ENCODE peak calls at places on chromosomes 4 and X, in four cellular contexts. G is CD4-positive, alpha-beta T cell; L is IMR-90; C is heart right ventricle. O is an unnamed sample. For H3K9me3, the result is how much of the 10 kb centered on the place peaks cover.

GRCh38 chr4:177427097-177427665 is 15.1 kb downstream of the AGA start:
- DNase-seq in L (peak), C (no peak), G (no peak), O (no peak)

GRCh38 chrX:22351966-22352365 is 79.3 kb downstream of the CBLL2 start:
- DNase-seq in C (no peak), G (no peak), L (no peak), O (no peak)

GRCh38 chr4:112514079-112514448 is 1.9 kb downstream of the NEUROG2 start:
- DNase-seq in G (no peak), C (no peak), L (no peak), O (no peak)

GRCh38 chr4:89203902-89204301 is 92.6 kb downstream of the TIGD2 start:
- DNase-seq in G (no peak), C (no peak), L (no peak), O (no peak)

GRCh38 chrX:150573702-150574101 is 5.3 kb downstream of the MTM1 start:
- DNase-seq in L (no peak), G (no peak), C (no peak), O (no peak)

GRCh38 chrX:56813318-56813837 is 84.3 kb downstream of the NBDY start:
- DNase-seq in G (peak), L (peak), C (no peak), O (no peak)

GRCh38 chr4:178665916-178666315 is 1223.7 kb upstream of the AGA start:
- DNase-seq in L (no peak), C (no peak), G (no peak), O (no peak)

GRCh38 chr4:38949416-38950051 is 81.9 kb downstream of the FAM114A1 start:
- DNase-seq in L (peak), C (no peak), G (peak), O (no peak)

GRCh38 chrX:86148024-86148511 is at the start of gene DACH2:
- DNase-seq in G (no peak), C (peak), L (peak), O (no peak)

GRCh38 chr4:110540606-110541440 is 64.9 kb downstream of the ENPEP start:
- DNase-seq in G (no peak), C (no peak), L (peak), O (no peak)

GRCh38 chr4:127668770-127669169 is 36.0 kb downstream of the INTU start:
- DNase-seq in L (peak), C (no peak), G (no peak), O (no peak)

GRCh38 chrX:18886005-18886343 is 97.9 kb downstream of the PHKA2 start:
- DNase-seq in L (no peak), G (no peak), C (no peak), O (no peak)

GRCh38 chrX:111375747-111376146 is 36.2 kb downstream of the DCX start:
- DNase-seq in L (no peak), C (no peak), G (no peak), O (no peak)

GRCh38 chr4:77153016-77153415 is 4.0 kb upstream of the CCNG2 start:
- DNase-seq in C (no peak), G (no peak), L (no peak), O (no peak)

GRCh38 chrX:150935466-150935865 is 37.0 kb upstream of the CD99L2 start:
- DNase-seq in L (peak), C (no peak), G (no peak), O (no peak)

GRCh38 chr4:2066571-2067445 is 7.7 kb downstream of the NAT8L start:
- DNase-seq in G (no peak), C (no peak), L (no peak), O (no peak)

GRCh38 chr4:70591955-70592582 is at the start of gene AMBN:
- DNase-seq in L (no peak), C (no peak), G (no peak), O (no peak)

GRCh38 chrX:66021407-66021757 is 18.5 kb downstream of the VSIG4 start:
- DNase-seq in L (no peak), G (no peak), C (no peak), O (no peak)

GRCh38 chrX:66018585-66019309 is 21.1 kb downstream of the VSIG4 start:
- DNase-seq in C (no peak), L (no peak), G (no peak), O (no peak)

GRCh38 chrX:66020578-66021406 is 19.1 kb downstream of the VSIG4 start:
- DNase-seq in C (no peak), L (no peak), G (no peak), O (no peak)

GRCh38 chrX:66019310-66019652 is 20.6 kb downstream of the VSIG4 start:
- DNase-seq in L (no peak), G (no peak), C (no peak), O (no peak)

DNA sequence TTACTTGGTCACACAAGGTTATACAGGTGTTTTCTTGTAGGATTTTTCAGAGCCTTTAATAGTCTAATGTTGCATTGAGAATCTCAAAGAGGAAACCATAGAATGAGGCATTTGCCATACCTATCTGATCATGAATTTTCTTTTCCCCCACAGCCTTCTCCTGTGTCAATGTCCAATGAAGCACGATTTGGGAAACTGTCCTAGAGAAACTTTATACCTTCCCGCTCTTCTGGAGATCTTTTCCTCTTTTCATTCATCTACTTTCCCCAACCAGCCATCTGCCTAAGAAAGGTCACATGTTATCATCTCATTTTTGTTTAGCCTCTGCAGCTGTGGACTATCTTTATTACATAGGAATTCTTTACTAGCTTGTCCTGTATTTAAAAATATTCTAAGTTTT is 19.9 kb downstream of the VSIG4 start:
- DNase-seq in G (no peak), L (no peak), C (no peak), O (no peak)
- H3K9me3 ChIP-seq in G (under half), L (under half), C (under half), O (under half)

DNA sequence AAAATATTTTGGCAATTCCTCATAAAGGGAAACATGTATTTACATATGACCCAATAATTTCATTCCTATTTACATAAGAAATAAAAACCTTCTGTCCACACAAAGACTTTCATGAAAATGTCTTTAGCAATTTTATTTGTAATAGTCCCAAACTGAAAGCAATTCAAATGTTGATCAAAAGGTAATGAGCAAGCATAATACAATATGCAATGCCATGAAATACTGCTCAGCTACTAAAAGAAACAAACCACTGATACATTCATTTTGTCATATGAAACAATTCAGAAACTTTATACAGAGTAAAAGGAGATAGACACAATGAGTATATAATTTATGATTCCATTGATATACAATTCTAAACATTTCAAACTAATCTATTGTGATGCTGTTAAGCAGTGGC is 335.8 kb downstream of the GASK1B start:
- DNase-seq in C (no peak), L (no peak), G (no peak), O (no peak)
- H3K9me3 ChIP-seq in C (under half), L (under half), G (under half), O (under half)

GRCh38 chrX:155985208-155985607 is 12.3 kb upstream of the IL9R start:
- DNase-seq in G (no peak), C (no peak), L (no peak), O (no peak)

GRCh38 chrX:155983326-155983725 is 14.2 kb upstream of the IL9R start:
- DNase-seq in L (no peak), C (no peak), G (no peak), O (no peak)
- H3K9me3 ChIP-seq in L (under half), C (under half), G (under half), O (under half)

DNA sequence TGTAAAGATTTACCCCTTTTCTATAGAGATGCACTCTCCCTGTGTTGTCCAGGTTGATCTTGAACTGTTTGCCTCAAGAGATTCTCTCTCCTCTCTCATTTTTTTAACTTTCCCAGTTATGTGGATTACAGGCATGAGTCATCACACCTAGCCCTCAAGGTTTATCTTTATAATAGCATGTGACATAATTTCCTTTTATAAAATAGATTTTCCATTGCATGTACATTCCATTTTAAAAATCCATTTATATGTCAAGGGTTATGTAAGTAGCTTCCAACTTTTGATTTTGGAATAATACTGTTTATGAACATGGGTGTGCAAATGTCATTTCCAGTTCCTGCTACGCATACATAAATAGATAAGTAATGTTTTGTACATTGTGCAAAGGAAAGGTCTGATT is 20.6 kb downstream of the ZNF721 start:
- DNase-seq in L (peak), G (no peak), C (no peak), O (no peak)
- H3K9me3 ChIP-seq in L (under half), G (half or more), C (under half), O (under half)

DNA sequence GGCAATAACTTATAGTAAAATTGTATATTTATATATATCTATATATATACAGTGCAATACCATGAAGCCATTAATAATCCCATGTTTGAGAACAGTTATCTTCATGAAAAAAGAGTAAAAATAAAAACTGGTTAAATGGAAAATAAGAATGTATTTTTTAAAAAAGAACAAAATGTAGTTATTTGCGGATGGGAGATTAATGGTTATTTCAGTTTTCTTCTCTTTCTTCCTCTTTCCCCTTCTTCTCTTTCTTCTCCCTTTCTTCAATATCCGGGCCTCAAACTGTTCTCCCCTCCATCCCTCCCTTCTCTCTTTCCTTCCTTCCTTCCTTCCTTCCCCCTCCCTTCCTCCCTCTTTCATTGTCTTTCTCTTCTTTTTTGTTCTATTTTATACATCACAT is 1301.7 kb upstream of the IGFBP7 start:
- DNase-seq in C (no peak), G (no peak), L (no peak), O (no peak)
- H3K9me3 ChIP-seq in C (under half), G (under half), L (under half), O (under half)

DNA sequence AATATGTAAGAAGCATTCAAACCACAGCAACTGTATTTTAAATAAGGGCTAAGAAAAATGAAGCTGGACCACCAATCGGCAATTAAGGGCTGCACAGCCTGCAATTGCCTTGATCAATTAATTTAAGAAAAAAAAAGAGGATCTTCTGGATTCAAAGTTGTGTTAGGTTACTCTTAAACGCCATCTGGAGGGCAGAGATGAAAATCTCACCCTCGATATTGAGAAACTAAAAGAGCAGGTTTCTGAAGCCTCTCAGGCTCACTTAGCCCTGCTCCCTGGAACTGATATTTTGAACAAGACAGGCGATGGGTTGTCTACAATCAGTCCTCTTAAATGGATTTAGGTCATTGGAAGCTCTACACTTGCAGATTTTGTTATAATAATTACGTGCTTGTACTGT is 579.4 kb downstream of the GRXCR1 start:
- DNase-seq in G (no peak), L (no peak), C (no peak), O (no peak)
- H3K9me3 ChIP-seq in G (under half), L (under half), C (half or more), O (under half)